ENCODE peak calls at places on chromosomes 1 and 21, in eight cellular contexts. M, H, C, B, E, L, F and Q are unnamed samples.

GRCh38 chr1:109805486-109806180 is 41.9 kb upstream of the EPS8L3 start:
- DNase-seq in F (no peak), C (no peak), B (no peak), H (peak; percentile 12), L (no peak), M (no peak), E (peak; percentile 11), Q (no peak)

GRCh38 chr21:33825898-33826297 is 89.7 kb downstream of the ATP5PO start:
- DNase-seq in F (peak; percentile 75), C (no peak), M (peak; percentile 34), L (no peak), E (no peak), H (no peak), B (peak; percentile 67), Q (no peak)

GRCh38 chr1:67652800-67653199 is 32.2 kb upstream of the GADD45A start:
- DNase-seq in M (peak; percentile 83), B (peak; percentile 80), E (no peak), F (no peak), H (no peak), L (peak; percentile 80), C (no peak), Q (no peak)

GRCh38 chr1:40880813-40881549 is 18.8 kb upstream of the CITED4 start:
- DNase-seq in L (no peak), M (no peak), F (no peak), C (no peak), B (no peak), E (no peak), H (no peak), Q (no peak)

GRCh38 chr1:230899845-230900251 is 31.5 kb upstream of the C1orf198 start:
- DNase-seq in E (no peak), C (no peak), F (peak; percentile 39), M (peak; percentile 96), H (no peak), B (peak; percentile 58), L (no peak), Q (no peak)

GRCh38 chr1:199089393-199090122 is 450.7 kb downstream of the PTPRC start:
- DNase-seq in E (no peak), L (no peak), B (no peak), C (peak; percentile 51), M (no peak), H (no peak), F (no peak), Q (no peak)

GRCh38 chr1:59504281-59504680 is 207.4 kb downstream of the FGGY start:
- DNase-seq in B (no peak), H (no peak), E (no peak), F (no peak), M (no peak), L (no peak), C (no peak), Q (no peak)

GRCh38 chr1:205458777-205459566 is 3.1 kb upstream of the BLACAT1 start:
- DNase-seq in M (peak; percentile 80), E (no peak), B (peak; percentile 63), L (peak; percentile 75), F (peak; percentile 37), C (no peak), H (no peak), Q (no peak)

GRCh38 chr1:159009704-159010361 is at the start of gene IFI16:
- DNase-seq in L (peak; percentile 48), M (peak; percentile 98), E (no peak), F (peak; percentile 86), C (peak; percentile 70), H (no peak), B (peak; percentile 98), Q (peak; percentile 84)

DNA sequence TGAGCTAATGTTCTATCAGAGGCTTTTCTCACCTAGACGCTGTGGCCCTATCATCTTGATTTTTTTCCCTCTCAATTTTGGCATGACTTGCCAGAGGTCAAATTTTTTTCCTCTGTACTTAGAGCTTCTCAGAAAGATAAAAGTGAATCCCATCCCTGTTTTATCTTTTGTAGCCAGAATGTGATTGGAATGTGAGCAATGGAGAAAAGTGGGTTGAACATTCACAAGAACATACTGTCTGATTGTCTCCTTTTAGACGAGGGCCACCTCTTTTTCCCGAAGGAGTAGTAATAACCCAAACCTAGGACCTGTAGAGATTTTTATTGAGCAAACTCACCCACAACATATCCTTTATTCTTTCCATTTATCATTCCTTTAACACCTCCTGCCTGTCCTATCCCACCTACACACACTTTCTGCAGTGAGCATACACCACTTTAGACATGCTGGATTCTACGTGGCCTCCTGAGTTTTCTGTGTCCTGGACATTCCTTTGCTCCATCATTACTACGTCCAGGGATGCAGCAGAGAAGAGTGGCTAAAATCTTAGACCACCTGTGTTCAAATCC is 15.9 kb downstream of the S100A10 start:
- DNase-seq in C (no peak), M (no peak), E (no peak), F (no peak), B (no peak), H (no peak), L (no peak), Q (no peak)
- TF ChIP-seq CTCF in C (no peak), M (no peak), E (no peak), F (no peak), B (no peak), H (no peak), L (no peak), Q (no peak)

GRCh38 chr1:78168306-78168705 is 122.5 kb downstream of the GIPC2 start:
- DNase-seq in M (no peak), E (no peak), H (no peak), L (no peak), B (no peak), F (no peak), C (no peak), Q (no peak)

GRCh38 chr1:78170845-78171244 is 125.1 kb downstream of the GIPC2 start:
- DNase-seq in B (peak; percentile 28), C (no peak), H (no peak), M (no peak), F (no peak), L (no peak), E (no peak), Q (no peak)

DNA sequence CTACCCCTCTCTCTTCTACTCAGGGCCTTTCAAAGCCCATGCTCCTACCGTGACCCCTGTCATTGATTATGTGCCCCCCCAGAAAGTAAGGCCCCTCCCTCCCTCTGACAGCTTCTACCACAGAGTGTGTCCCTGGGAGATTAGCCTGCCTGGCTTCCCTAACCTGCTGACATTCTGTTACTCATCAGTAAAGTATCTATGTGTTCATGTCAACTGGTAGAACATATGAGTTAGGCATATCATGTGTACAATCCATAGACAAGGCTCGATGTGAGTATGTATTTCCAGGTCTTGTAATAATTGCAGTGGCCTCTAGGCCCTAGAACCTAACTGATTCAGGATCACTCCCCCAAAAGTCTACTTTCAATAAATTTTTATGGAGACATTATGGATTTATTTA is 120.0 kb downstream of the GIPC2 start:
- DNase-seq in C (no peak), M (no peak), F (no peak), E (no peak), H (no peak), L (peak; percentile 59), B (no peak), Q (no peak)
- H3K4me3 ChIP-seq in C (no peak overlapping the region), M (no peak overlapping the region), F (no peak overlapping the region), E (no peak overlapping the region), H (no peak overlapping the region), L (no peak overlapping the region), B (no peak overlapping the region), Q (no peak overlapping the region)

GRCh38 chr1:9494936-9495758 is 44.1 kb upstream of the SLC25A33 start:
- DNase-seq in L (peak; percentile 67), B (peak; percentile 46), E (peak; percentile 88), F (no peak), M (peak; percentile 49), H (peak; percentile 61), C (peak; percentile 79), Q (no peak)
- TF ChIP-seq CTCF in L (peak; percentile 92), B (peak; percentile 71), E (peak; percentile 98), F (peak; percentile 88), M (peak; percentile 60), H (peak; percentile 97), C (peak; percentile 84), Q (peak; percentile 98)

DNA sequence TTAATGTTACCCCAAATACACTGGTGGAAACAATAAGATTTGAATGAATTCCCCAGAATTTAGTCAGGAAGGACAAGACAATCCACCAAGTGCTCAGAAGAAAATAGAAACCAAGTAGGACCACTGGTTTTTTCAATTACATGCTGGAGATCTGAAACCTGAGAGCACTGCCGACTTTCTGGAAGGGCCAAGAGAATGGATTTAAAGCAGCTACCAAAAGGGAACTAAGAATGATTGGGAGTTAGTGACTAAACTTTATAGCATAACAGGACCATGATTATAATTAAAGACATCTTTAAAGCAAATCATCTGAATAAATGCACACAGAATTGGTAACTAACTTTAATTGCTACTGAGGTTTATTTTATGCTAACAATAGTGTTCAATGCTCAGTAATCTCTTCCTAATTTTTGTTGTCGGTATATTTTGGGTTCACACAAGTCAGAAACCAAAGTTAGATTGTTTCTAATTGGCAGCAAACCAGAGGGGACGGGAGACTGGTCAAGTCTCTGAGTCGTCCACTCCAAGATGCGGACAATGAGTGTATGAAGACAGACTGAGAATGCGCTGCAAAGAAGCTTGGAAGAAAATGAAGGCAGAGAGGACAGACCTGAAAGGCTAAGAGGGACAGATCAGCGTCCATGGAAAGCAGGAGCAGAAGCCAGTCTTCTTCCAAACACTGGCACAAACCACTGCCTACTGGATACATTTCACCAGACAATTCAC is 2.3 kb upstream of the RGS13 start:
- DNase-seq in M (no peak), L (no peak), E (no peak), H (no peak), B (peak; percentile 47), F (no peak), C (no peak), Q (no peak)
- H3K4me3 ChIP-seq in M (no peak overlapping the region), L (no peak overlapping the region), E (no peak overlapping the region), H (no peak overlapping the region), B (no peak overlapping the region), F (no peak overlapping the region), C (no peak overlapping the region), Q (no peak overlapping the region)